ENCODE peak calls at places on chromosomes 7 and 10, in nine cellular contexts. One of them, this sample, is unnamed.

GRCh38 chr7:2046581-2047271 is 186.0 kb downstream of the MAD1L1 start:
- DNase-seq in dermis microvascular lymphatic vessel endothelial cell: no peak
- DNase-seq in CD4-positive, alpha-beta T cell: no peak
- DNase-seq in amniotic stem cell: no peak
- DNase-seq in stimulated activated CD8-positive, alpha-beta memory T cell treated with anti-CD3 and anti-CD28 coated beads, Interleukin-4, amount 100 ng/mL, for 4 hours: no peak
- DNase-seq in HFFc6: no peak
- DNase-seq in NCI-H748 treated with DMSO at 0.1 percent for 48 hours: no peak
- DNase-seq in stimulated activated CD4-positive, alpha-beta T cell treated with anti-CD3 and anti-CD28 coated beads, TNF-alpha, amount 100 ng/mL, for 1 hour: no peak
- DNase-seq in WTC11: peak
- DNase-seq in this sample: no peak

GRCh38 chr10:13587367-13587766 is 602 bp downstream of the PRPF18 start:
- DNase-seq in dermis microvascular lymphatic vessel endothelial cell: peak
- DNase-seq in stimulated activated CD8-positive, alpha-beta memory T cell treated with anti-CD3 and anti-CD28 coated beads, Interleukin-4, amount 100 ng/mL, for 4 hours: no peak
- DNase-seq in amniotic stem cell: no peak
- DNase-seq in stimulated activated CD4-positive, alpha-beta T cell treated with anti-CD3 and anti-CD28 coated beads, TNF-alpha, amount 100 ng/mL, for 1 hour: no peak
- DNase-seq in HFFc6: no peak
- DNase-seq in WTC11: no peak
- DNase-seq in CD4-positive, alpha-beta T cell: no peak
- DNase-seq in NCI-H748 treated with DMSO at 0.1 percent for 48 hours: no peak
- DNase-seq in this sample: no peak

GRCh38 chr10:37057280-37057679 is 68.1 kb upstream of the ANKRD30A start:
- DNase-seq in HFFc6: no peak
- DNase-seq in stimulated activated CD8-positive, alpha-beta memory T cell treated with anti-CD3 and anti-CD28 coated beads, Interleukin-4, amount 100 ng/mL, for 4 hours: no peak
- DNase-seq in amniotic stem cell: no peak
- DNase-seq in WTC11: no peak
- DNase-seq in dermis microvascular lymphatic vessel endothelial cell: no peak
- DNase-seq in CD4-positive, alpha-beta T cell: no peak
- DNase-seq in stimulated activated CD4-positive, alpha-beta T cell treated with anti-CD3 and anti-CD28 coated beads, TNF-alpha, amount 100 ng/mL, for 1 hour: no peak
- DNase-seq in NCI-H748 treated with DMSO at 0.1 percent for 48 hours: no peak
- DNase-seq in this sample: no peak

GRCh38 chr7:151925446-151926335 is 30.6 kb upstream of the GALNTL5 start:
- DNase-seq in NCI-H748 treated with DMSO at 0.1 percent for 48 hours: peak
- DNase-seq in stimulated activated CD4-positive, alpha-beta T cell treated with anti-CD3 and anti-CD28 coated beads, TNF-alpha, amount 100 ng/mL, for 1 hour: no peak
- DNase-seq in HFFc6: no peak
- DNase-seq in dermis microvascular lymphatic vessel endothelial cell: no peak
- DNase-seq in WTC11: no peak
- DNase-seq in CD4-positive, alpha-beta T cell: no peak
- DNase-seq in amniotic stem cell: no peak
- DNase-seq in stimulated activated CD8-positive, alpha-beta memory T cell treated with anti-CD3 and anti-CD28 coated beads, Interleukin-4, amount 100 ng/mL, for 4 hours: no peak
- DNase-seq in this sample: no peak

GRCh38 chr10:78543749-78544446 is 510.2 kb downstream of the RPS24 start:
- DNase-seq in HFFc6: peak
- DNase-seq in CD4-positive, alpha-beta T cell: no peak
- DNase-seq in dermis microvascular lymphatic vessel endothelial cell: no peak
- DNase-seq in amniotic stem cell: no peak
- DNase-seq in NCI-H748 treated with DMSO at 0.1 percent for 48 hours: no peak
- DNase-seq in WTC11: no peak
- DNase-seq in stimulated activated CD4-positive, alpha-beta T cell treated with anti-CD3 and anti-CD28 coated beads, TNF-alpha, amount 100 ng/mL, for 1 hour: no peak
- DNase-seq in stimulated activated CD8-positive, alpha-beta memory T cell treated with anti-CD3 and anti-CD28 coated beads, Interleukin-4, amount 100 ng/mL, for 4 hours: no peak
- DNase-seq in this sample: peak

GRCh38 chr10:89346264-89346971 is 18.6 kb downstream of the IFIT3 start:
- DNase-seq in CD4-positive, alpha-beta T cell: no peak
- DNase-seq in dermis microvascular lymphatic vessel endothelial cell: peak
- DNase-seq in stimulated activated CD8-positive, alpha-beta memory T cell treated with anti-CD3 and anti-CD28 coated beads, Interleukin-4, amount 100 ng/mL, for 4 hours: no peak
- DNase-seq in WTC11: no peak
- DNase-seq in HFFc6: no peak
- DNase-seq in amniotic stem cell: no peak
- DNase-seq in stimulated activated CD4-positive, alpha-beta T cell treated with anti-CD3 and anti-CD28 coated beads, TNF-alpha, amount 100 ng/mL, for 1 hour: no peak
- DNase-seq in NCI-H748 treated with DMSO at 0.1 percent for 48 hours: no peak
- DNase-seq in this sample: no peak

GRCh38 chr10:54094321-54094720 is 706.7 kb downstream of the PCDH15 start:
- DNase-seq in amniotic stem cell: no peak
- DNase-seq in stimulated activated CD4-positive, alpha-beta T cell treated with anti-CD3 and anti-CD28 coated beads, TNF-alpha, amount 100 ng/mL, for 1 hour: no peak
- DNase-seq in CD4-positive, alpha-beta T cell: no peak
- DNase-seq in HFFc6: no peak
- DNase-seq in stimulated activated CD8-positive, alpha-beta memory T cell treated with anti-CD3 and anti-CD28 coated beads, Interleukin-4, amount 100 ng/mL, for 4 hours: no peak
- DNase-seq in NCI-H748 treated with DMSO at 0.1 percent for 48 hours: no peak
- DNase-seq in dermis microvascular lymphatic vessel endothelial cell: no peak
- DNase-seq in WTC11: no peak
- DNase-seq in this sample: no peak

GRCh38 chr10:49278497-49278902 is 20.5 kb upstream of the C10orf71 start:
- DNase-seq in dermis microvascular lymphatic vessel endothelial cell: no peak
- DNase-seq in WTC11: no peak
- DNase-seq in HFFc6: no peak
- DNase-seq in NCI-H748 treated with DMSO at 0.1 percent for 48 hours: no peak
- DNase-seq in amniotic stem cell: no peak
- DNase-seq in CD4-positive, alpha-beta T cell: no peak
- DNase-seq in stimulated activated CD4-positive, alpha-beta T cell treated with anti-CD3 and anti-CD28 coated beads, TNF-alpha, amount 100 ng/mL, for 1 hour: no peak
- DNase-seq in stimulated activated CD8-positive, alpha-beta memory T cell treated with anti-CD3 and anti-CD28 coated beads, Interleukin-4, amount 100 ng/mL, for 4 hours: no peak
- DNase-seq in this sample: no peak

GRCh38 chr10:119404719-119405504 is 137.6 kb downstream of the RGS10 start:
- DNase-seq in amniotic stem cell: no peak
- DNase-seq in NCI-H748 treated with DMSO at 0.1 percent for 48 hours: no peak
- DNase-seq in WTC11: no peak
- DNase-seq in CD4-positive, alpha-beta T cell: no peak
- DNase-seq in stimulated activated CD8-positive, alpha-beta memory T cell treated with anti-CD3 and anti-CD28 coated beads, Interleukin-4, amount 100 ng/mL, for 4 hours: no peak
- DNase-seq in HFFc6: no peak
- DNase-seq in stimulated activated CD4-positive, alpha-beta T cell treated with anti-CD3 and anti-CD28 coated beads, TNF-alpha, amount 100 ng/mL, for 1 hour: no peak
- DNase-seq in dermis microvascular lymphatic vessel endothelial cell: peak
- DNase-seq in this sample: no peak

GRCh38 chr10:100174699-100175677 is 10.8 kb downstream of the ERLIN1 start:
- DNase-seq in dermis microvascular lymphatic vessel endothelial cell: no peak
- DNase-seq in amniotic stem cell: no peak
- DNase-seq in NCI-H748 treated with DMSO at 0.1 percent for 48 hours: no peak
- DNase-seq in HFFc6: no peak
- DNase-seq in CD4-positive, alpha-beta T cell: no peak
- DNase-seq in WTC11: no peak
- DNase-seq in stimulated activated CD8-positive, alpha-beta memory T cell treated with anti-CD3 and anti-CD28 coated beads, Interleukin-4, amount 100 ng/mL, for 4 hours: no peak
- DNase-seq in stimulated activated CD4-positive, alpha-beta T cell treated with anti-CD3 and anti-CD28 coated beads, TNF-alpha, amount 100 ng/mL, for 1 hour: no peak
- DNase-seq in this sample: no peak

GRCh38 chr7:40833541-40834234 is 698.9 kb downstream of the SUGCT start:
- DNase-seq in WTC11: no peak
- DNase-seq in NCI-H748 treated with DMSO at 0.1 percent for 48 hours: no peak
- DNase-seq in dermis microvascular lymphatic vessel endothelial cell: peak
- DNase-seq in stimulated activated CD4-positive, alpha-beta T cell treated with anti-CD3 and anti-CD28 coated beads, TNF-alpha, amount 100 ng/mL, for 1 hour: no peak
- DNase-seq in HFFc6: peak
- DNase-seq in amniotic stem cell: no peak
- DNase-seq in stimulated activated CD8-positive, alpha-beta memory T cell treated with anti-CD3 and anti-CD28 coated beads, Interleukin-4, amount 100 ng/mL, for 4 hours: no peak
- DNase-seq in CD4-positive, alpha-beta T cell: no peak
- DNase-seq in this sample: no peak

GRCh38 chr10:62869958-62870357 is 53.8 kb upstream of the EGR2 start:
- DNase-seq in CD4-positive, alpha-beta T cell: no peak
- DNase-seq in NCI-H748 treated with DMSO at 0.1 percent for 48 hours: no peak
- DNase-seq in WTC11: no peak
- DNase-seq in stimulated activated CD4-positive, alpha-beta T cell treated with anti-CD3 and anti-CD28 coated beads, TNF-alpha, amount 100 ng/mL, for 1 hour: no peak
- DNase-seq in HFFc6: no peak
- DNase-seq in amniotic stem cell: no peak
- DNase-seq in stimulated activated CD8-positive, alpha-beta memory T cell treated with anti-CD3 and anti-CD28 coated beads, Interleukin-4, amount 100 ng/mL, for 4 hours: no peak
- DNase-seq in dermis microvascular lymphatic vessel endothelial cell: no peak
- DNase-seq in this sample: no peak

GRCh38 chr7:116630932-116631449 is 41.0 kb upstream of the MET start:
- DNase-seq in HFFc6: peak
- DNase-seq in WTC11: no peak
- DNase-seq in stimulated activated CD8-positive, alpha-beta memory T cell treated with anti-CD3 and anti-CD28 coated beads, Interleukin-4, amount 100 ng/mL, for 4 hours: no peak
- DNase-seq in NCI-H748 treated with DMSO at 0.1 percent for 48 hours: no peak
- DNase-seq in stimulated activated CD4-positive, alpha-beta T cell treated with anti-CD3 and anti-CD28 coated beads, TNF-alpha, amount 100 ng/mL, for 1 hour: no peak
- DNase-seq in CD4-positive, alpha-beta T cell: no peak
- DNase-seq in dermis microvascular lymphatic vessel endothelial cell: peak
- DNase-seq in amniotic stem cell: no peak
- DNase-seq in this sample: peak

GRCh38 chr10:131923059-131923756 is 22.4 kb downstream of the PPP2R2D start:
- DNase-seq in dermis microvascular lymphatic vessel endothelial cell: no peak
- DNase-seq in CD4-positive, alpha-beta T cell: no peak
- DNase-seq in NCI-H748 treated with DMSO at 0.1 percent for 48 hours: no peak
- DNase-seq in stimulated activated CD4-positive, alpha-beta T cell treated with anti-CD3 and anti-CD28 coated beads, TNF-alpha, amount 100 ng/mL, for 1 hour: no peak
- DNase-seq in amniotic stem cell: no peak
- DNase-seq in stimulated activated CD8-positive, alpha-beta memory T cell treated with anti-CD3 and anti-CD28 coated beads, Interleukin-4, amount 100 ng/mL, for 4 hours: no peak
- DNase-seq in WTC11: no peak
- DNase-seq in HFFc6: no peak
- DNase-seq in this sample: no peak

GRCh38 chr10:71948496-71949067 is 15.6 kb upstream of the CHST3 start:
- DNase-seq in WTC11: no peak
- DNase-seq in dermis microvascular lymphatic vessel endothelial cell: no peak
- DNase-seq in stimulated activated CD4-positive, alpha-beta T cell treated with anti-CD3 and anti-CD28 coated beads, TNF-alpha, amount 100 ng/mL, for 1 hour: no peak
- DNase-seq in amniotic stem cell: no peak
- DNase-seq in HFFc6: no peak
- DNase-seq in CD4-positive, alpha-beta T cell: no peak
- DNase-seq in NCI-H748 treated with DMSO at 0.1 percent for 48 hours: no peak
- DNase-seq in stimulated activated CD8-positive, alpha-beta memory T cell treated with anti-CD3 and anti-CD28 coated beads, Interleukin-4, amount 100 ng/mL, for 4 hours: no peak
- DNase-seq in this sample: no peak

GRCh38 chr7:2980406-2981102 is 63.1 kb downstream of the CARD11 start:
- DNase-seq in NCI-H748 treated with DMSO at 0.1 percent for 48 hours: no peak
- DNase-seq in amniotic stem cell: no peak
- DNase-seq in HFFc6: no peak
- DNase-seq in dermis microvascular lymphatic vessel endothelial cell: no peak
- DNase-seq in CD4-positive, alpha-beta T cell: no peak
- DNase-seq in stimulated activated CD8-positive, alpha-beta memory T cell treated with anti-CD3 and anti-CD28 coated beads, Interleukin-4, amount 100 ng/mL, for 4 hours: no peak
- DNase-seq in stimulated activated CD4-positive, alpha-beta T cell treated with anti-CD3 and anti-CD28 coated beads, TNF-alpha, amount 100 ng/mL, for 1 hour: no peak
- DNase-seq in WTC11: no peak
- DNase-seq in this sample: no peak

GRCh38 chr7:101792051-101792651 is 25.3 kb upstream of the CUX1 start:
- DNase-seq in stimulated activated CD4-positive, alpha-beta T cell treated with anti-CD3 and anti-CD28 coated beads, TNF-alpha, amount 100 ng/mL, for 1 hour: no peak
- DNase-seq in CD4-positive, alpha-beta T cell: no peak
- DNase-seq in dermis microvascular lymphatic vessel endothelial cell: peak
- DNase-seq in amniotic stem cell: no peak
- DNase-seq in NCI-H748 treated with DMSO at 0.1 percent for 48 hours: no peak
- DNase-seq in WTC11: no peak
- DNase-seq in stimulated activated CD8-positive, alpha-beta memory T cell treated with anti-CD3 and anti-CD28 coated beads, Interleukin-4, amount 100 ng/mL, for 4 hours: no peak
- DNase-seq in HFFc6: peak
- DNase-seq in this sample: peak

GRCh38 chr10:97332586-97333350 is 1.8 kb downstream of the FRAT2 start:
- DNase-seq in amniotic stem cell: peak
- DNase-seq in dermis microvascular lymphatic vessel endothelial cell: peak
- DNase-seq in stimulated activated CD8-positive, alpha-beta memory T cell treated with anti-CD3 and anti-CD28 coated beads, Interleukin-4, amount 100 ng/mL, for 4 hours: no peak
- DNase-seq in WTC11: peak
- DNase-seq in stimulated activated CD4-positive, alpha-beta T cell treated with anti-CD3 and anti-CD28 coated beads, TNF-alpha, amount 100 ng/mL, for 1 hour: no peak
- DNase-seq in HFFc6: peak
- DNase-seq in CD4-positive, alpha-beta T cell: no peak
- DNase-seq in NCI-H748 treated with DMSO at 0.1 percent for 48 hours: no peak
- DNase-seq in this sample: no peak

GRCh38 chr10:74165530-74165901 is 14.5 kb downstream of the ADK start:
- DNase-seq in stimulated activated CD4-positive, alpha-beta T cell treated with anti-CD3 and anti-CD28 coated beads, TNF-alpha, amount 100 ng/mL, for 1 hour: no peak
- DNase-seq in stimulated activated CD8-positive, alpha-beta memory T cell treated with anti-CD3 and anti-CD28 coated beads, Interleukin-4, amount 100 ng/mL, for 4 hours: no peak
- DNase-seq in HFFc6: no peak
- DNase-seq in CD4-positive, alpha-beta T cell: no peak
- DNase-seq in NCI-H748 treated with DMSO at 0.1 percent for 48 hours: no peak
- DNase-seq in dermis microvascular lymphatic vessel endothelial cell: peak
- DNase-seq in WTC11: no peak
- DNase-seq in amniotic stem cell: no peak
- DNase-seq in this sample: no peak

GRCh38 chr7:12403287-12404181 is at the start of gene VWDE:
- DNase-seq in HFFc6: no peak
- DNase-seq in WTC11: peak
- DNase-seq in CD4-positive, alpha-beta T cell: peak
- DNase-seq in stimulated activated CD4-positive, alpha-beta T cell treated with anti-CD3 and anti-CD28 coated beads, TNF-alpha, amount 100 ng/mL, for 1 hour: no peak
- DNase-seq in stimulated activated CD8-positive, alpha-beta memory T cell treated with anti-CD3 and anti-CD28 coated beads, Interleukin-4, amount 100 ng/mL, for 4 hours: no peak
- DNase-seq in dermis microvascular lymphatic vessel endothelial cell: peak
- DNase-seq in NCI-H748 treated with DMSO at 0.1 percent for 48 hours: peak
- DNase-seq in amniotic stem cell: no peak
- DNase-seq in this sample: no peak

GRCh38 chr10:113550365-113550764 is 2.5 kb upstream of the HABP2 start:
- DNase-seq in amniotic stem cell: no peak
- DNase-seq in dermis microvascular lymphatic vessel endothelial cell: peak
- DNase-seq in NCI-H748 treated with DMSO at 0.1 percent for 48 hours: no peak
- DNase-seq in HFFc6: no peak
- DNase-seq in CD4-positive, alpha-beta T cell: no peak
- DNase-seq in stimulated activated CD8-positive, alpha-beta memory T cell treated with anti-CD3 and anti-CD28 coated beads, Interleukin-4, amount 100 ng/mL, for 4 hours: no peak
- DNase-seq in stimulated activated CD4-positive, alpha-beta T cell treated with anti-CD3 and anti-CD28 coated beads, TNF-alpha, amount 100 ng/mL, for 1 hour: no peak
- DNase-seq in WTC11: no peak
- DNase-seq in this sample: no peak

GRCh38 chr10:26437637-26438461 is at the start of gene APBB1IP:
- DNase-seq in WTC11: peak
- DNase-seq in amniotic stem cell: no peak
- DNase-seq in stimulated activated CD4-positive, alpha-beta T cell treated with anti-CD3 and anti-CD28 coated beads, TNF-alpha, amount 100 ng/mL, for 1 hour: no peak
- DNase-seq in HFFc6: peak
- DNase-seq in CD4-positive, alpha-beta T cell: peak
- DNase-seq in stimulated activated CD8-positive, alpha-beta memory T cell treated with anti-CD3 and anti-CD28 coated beads, Interleukin-4, amount 100 ng/mL, for 4 hours: no peak
- DNase-seq in dermis microvascular lymphatic vessel endothelial cell: no peak
- DNase-seq in NCI-H748 treated with DMSO at 0.1 percent for 48 hours: no peak
- DNase-seq in this sample: no peak

GRCh38 chr7:8823486-8823885 is 390.1 kb downstream of the NXPH1 start:
- DNase-seq in dermis microvascular lymphatic vessel endothelial cell: no peak
- DNase-seq in stimulated activated CD4-positive, alpha-beta T cell treated with anti-CD3 and anti-CD28 coated beads, TNF-alpha, amount 100 ng/mL, for 1 hour: no peak
- DNase-seq in NCI-H748 treated with DMSO at 0.1 percent for 48 hours: no peak
- DNase-seq in stimulated activated CD8-positive, alpha-beta memory T cell treated with anti-CD3 and anti-CD28 coated beads, Interleukin-4, amount 100 ng/mL, for 4 hours: no peak
- DNase-seq in amniotic stem cell: no peak
- DNase-seq in HFFc6: no peak
- DNase-seq in CD4-positive, alpha-beta T cell: no peak
- DNase-seq in WTC11: no peak
- DNase-seq in this sample: no peak

GRCh38 chr10:133226251-133226808 is 3.7 kb upstream of the UTF1 start:
- DNase-seq in dermis microvascular lymphatic vessel endothelial cell: peak
- DNase-seq in HFFc6: no peak
- DNase-seq in NCI-H748 treated with DMSO at 0.1 percent for 48 hours: no peak
- DNase-seq in amniotic stem cell: no peak
- DNase-seq in WTC11: no peak
- DNase-seq in CD4-positive, alpha-beta T cell: no peak
- DNase-seq in stimulated activated CD8-positive, alpha-beta memory T cell treated with anti-CD3 and anti-CD28 coated beads, Interleukin-4, amount 100 ng/mL, for 4 hours: no peak
- DNase-seq in stimulated activated CD4-positive, alpha-beta T cell treated with anti-CD3 and anti-CD28 coated beads, TNF-alpha, amount 100 ng/mL, for 1 hour: no peak
- DNase-seq in this sample: no peak

GRCh38 chr10:130960531-130960930 is 351.0 kb downstream of the TCERG1L start:
- DNase-seq in WTC11: no peak
- DNase-seq in HFFc6: no peak
- DNase-seq in amniotic stem cell: no peak
- DNase-seq in stimulated activated CD8-positive, alpha-beta memory T cell treated with anti-CD3 and anti-CD28 coated beads, Interleukin-4, amount 100 ng/mL, for 4 hours: no peak
- DNase-seq in dermis microvascular lymphatic vessel endothelial cell: no peak
- DNase-seq in CD4-positive, alpha-beta T cell: no peak
- DNase-seq in NCI-H748 treated with DMSO at 0.1 percent for 48 hours: no peak
- DNase-seq in stimulated activated CD4-positive, alpha-beta T cell treated with anti-CD3 and anti-CD28 coated beads, TNF-alpha, amount 100 ng/mL, for 1 hour: no peak
- DNase-seq in this sample: no peak

GRCh38 chr7:106622654-106623314 is 38.2 kb downstream of the CCDC71L start:
- DNase-seq in WTC11: no peak
- DNase-seq in stimulated activated CD4-positive, alpha-beta T cell treated with anti-CD3 and anti-CD28 coated beads, TNF-alpha, amount 100 ng/mL, for 1 hour: no peak
- DNase-seq in HFFc6: no peak
- DNase-seq in dermis microvascular lymphatic vessel endothelial cell: no peak
- DNase-seq in stimulated activated CD8-positive, alpha-beta memory T cell treated with anti-CD3 and anti-CD28 coated beads, Interleukin-4, amount 100 ng/mL, for 4 hours: no peak
- DNase-seq in NCI-H748 treated with DMSO at 0.1 percent for 48 hours: no peak
- DNase-seq in CD4-positive, alpha-beta T cell: no peak
- DNase-seq in amniotic stem cell: no peak
- DNase-seq in this sample: no peak

GRCh38 chr7:105652359-105652993 is 71.2 kb upstream of the EFCAB10 start:
- DNase-seq in WTC11: peak
- DNase-seq in stimulated activated CD8-positive, alpha-beta memory T cell treated with anti-CD3 and anti-CD28 coated beads, Interleukin-4, amount 100 ng/mL, for 4 hours: peak
- DNase-seq in NCI-H748 treated with DMSO at 0.1 percent for 48 hours: peak
- DNase-seq in CD4-positive, alpha-beta T cell: peak
- DNase-seq in amniotic stem cell: peak
- DNase-seq in stimulated activated CD4-positive, alpha-beta T cell treated with anti-CD3 and anti-CD28 coated beads, TNF-alpha, amount 100 ng/mL, for 1 hour: no peak
- DNase-seq in HFFc6: peak
- DNase-seq in dermis microvascular lymphatic vessel endothelial cell: peak
- DNase-seq in this sample: peak

This sample was measured in AG04449.